ENCODE peak calls at places on chromosomes 5 and 9, in eight cellular contexts. S is cardiac fibroblast; V is NCI-H774; F is NCI-H146; I is cardiac septum; Z is cardiac muscle cell; Q is CD8-positive, alpha-beta memory T cell; U is activated naive CD4-positive, alpha-beta T cell treated with anti-CD3 and anti-CD28 coated beads for 36 hours. P is an unnamed sample.

GRCh38 chr9:100084145-100084478 is 14.7 kb downstream of the ERP44 start:
- DNase-seq in S (no peak), V (no peak), F (no peak), I (no peak), Z (no peak), Q (no peak), U (no peak), P (no peak)

GRCh38 chr5:11791777-11792176 is 112.5 kb downstream of the CTNND2 start:
- DNase-seq in S (no peak), V (no peak), F (no peak), I (no peak), Z (no peak), Q (no peak), U (no peak), P (no peak)

GRCh38 chr5:154648706-154649105 is 106.5 kb upstream of the LARP1 start:
- DNase-seq in S (peak; percentile 26), V (no peak), F (no peak), I (no peak), Z (no peak), Q (no peak), U (no peak), P (no peak)

GRCh38 chr5:78985407-78986223 is 505 bp upstream of the ARSB start:
- DNase-seq in S (peak; percentile 67), V (peak; percentile 43), F (peak; percentile 63), I (no peak), Z (peak; percentile 69), Q (no peak), U (peak; percentile 72), P (peak; percentile 34)

GRCh38 chr9:136337416-136338395 is 10.4 kb downstream of the GPSM1 start:
- DNase-seq in S (no peak), V (no peak), F (no peak), I (no peak), Z (no peak), Q (no peak), U (no peak), P (no peak)

GRCh38 chr5:117652640-117653280 is 1078.1 kb upstream of the SEMA6A start:
- DNase-seq in S (no peak), V (no peak), F (no peak), I (no peak), Z (no peak), Q (no peak), U (no peak), P (no peak)

GRCh38 chr9:128610889-128611288 is 45.8 kb downstream of the DYNC2I2 start:
- DNase-seq in S (no peak), V (no peak), F (no peak), I (no peak), Z (no peak), Q (no peak), U (no peak), P (no peak)

GRCh38 chr5:157558089-157558595 is 17.4 kb downstream of the ADAM19 start:
- DNase-seq in S (peak; percentile 68), V (no peak), F (no peak), I (no peak), Z (no peak), Q (no peak), U (no peak), P (no peak)

GRCh38 chr5:138603521-138603920 is 28.3 kb upstream of the HSPA9 start:
- DNase-seq in S (peak; percentile 59), V (no peak), F (no peak), I (no peak), Z (no peak), Q (no peak), U (peak; percentile 62), P (no peak)

GRCh38 chr5:14444161-14444560 is 137.4 kb upstream of the OTULINL start:
- DNase-seq in S (peak; percentile 44), V (no peak), F (no peak), I (no peak), Z (no peak), Q (no peak), U (no peak), P (no peak)

GRCh38 chr5:153573326-153574033 is 83.0 kb downstream of the GRIA1 start:
- DNase-seq in S (peak; percentile 29), V (no peak), F (no peak), I (no peak), Z (no peak), Q (no peak), U (no peak), P (no peak)

GRCh38 chr9:108244676-108245075 is 611.1 kb downstream of the ACTL7B start:
- DNase-seq in S (no peak), V (no peak), F (no peak), I (no peak), Z (no peak), Q (no peak), U (no peak), P (no peak)

GRCh38 chr9:89522261-89522978 is 24.5 kb upstream of the SEMA4D start:
- DNase-seq in S (no peak), V (no peak), F (no peak), I (peak; percentile 86), Z (no peak), Q (peak; percentile 89), U (peak; percentile 89), P (no peak)

P was measured in hepatic stellate cell.